ENCODE peak calls at places on chromosomes 6 and 20, in five cellular contexts. One of them, this sample, is unnamed.

GRCh38 chr6:168027521-168027920 is 30.1 kb downstream of the KIF25 start:
- DNase-seq in mammary epithelial cell: no peak
- DNase-seq in anterior cingulate cortex: no peak
- DNase-seq in heart right ventricle: no peak
- DNase-seq in GM12865: no peak
- DNase-seq in this sample: no peak

GRCh38 chr20:46021361-46022359 is 7.4 kb upstream of the SLC12A5 start:
- DNase-seq in mammary epithelial cell: no peak
- DNase-seq in anterior cingulate cortex: peak
- DNase-seq in heart right ventricle: no peak
- DNase-seq in GM12865: peak
- DNase-seq in this sample: no peak

GRCh38 chr6:52307900-52308372 is 23.4 kb upstream of the MCM3 start:
- DNase-seq in mammary epithelial cell: no peak
- DNase-seq in anterior cingulate cortex: no peak
- DNase-seq in heart right ventricle: no peak
- DNase-seq in GM12865: peak
- DNase-seq in this sample: no peak

GRCh38 chr6:25312034-25312620 is 33.0 kb downstream of the CARMIL1 start:
- DNase-seq in mammary epithelial cell: peak
- DNase-seq in anterior cingulate cortex: no peak
- DNase-seq in heart right ventricle: no peak
- DNase-seq in GM12865: no peak
- DNase-seq in this sample: peak

GRCh38 chr6:514396-514973 is 122.9 kb downstream of the IRF4 start:
- DNase-seq in mammary epithelial cell: no peak
- DNase-seq in anterior cingulate cortex: no peak
- DNase-seq in heart right ventricle: no peak
- DNase-seq in GM12865: no peak
- DNase-seq in this sample: no peak

GRCh38 chr6:72963946-72964345 is 261.4 kb downstream of the KHDC1L start:
- DNase-seq in mammary epithelial cell: no peak
- DNase-seq in anterior cingulate cortex: no peak
- DNase-seq in heart right ventricle: no peak
- DNase-seq in GM12865: no peak
- DNase-seq in this sample: no peak

GRCh38 chr6:132544826-132545225 is 6.7 kb downstream of the TAAR9 start:
- DNase-seq in mammary epithelial cell: no peak
- DNase-seq in anterior cingulate cortex: no peak
- DNase-seq in heart right ventricle: no peak
- DNase-seq in GM12865: no peak
- DNase-seq in this sample: no peak

GRCh38 chr20:59086923-59087322 is 44.3 kb upstream of the PRELID3B start:
- DNase-seq in mammary epithelial cell: no peak
- DNase-seq in anterior cingulate cortex: no peak
- DNase-seq in heart right ventricle: no peak
- DNase-seq in GM12865: no peak
- DNase-seq in this sample: no peak

GRCh38 chr6:4778086-4778485 is 1.9 kb downstream of the CDYL start:
- DNase-seq in mammary epithelial cell: peak
- DNase-seq in anterior cingulate cortex: no peak
- DNase-seq in heart right ventricle: no peak
- DNase-seq in GM12865: peak
- DNase-seq in this sample: no peak

GRCh38 chr20:3106658-3107463 is 22.3 kb upstream of the AVP start:
- DNase-seq in mammary epithelial cell: no peak
- DNase-seq in anterior cingulate cortex: no peak
- DNase-seq in heart right ventricle: no peak
- DNase-seq in GM12865: no peak
- DNase-seq in this sample: no peak

GRCh38 chr6:120584111-120584760 is 750.0 kb downstream of the TBC1D32 start:
- DNase-seq in mammary epithelial cell: no peak
- DNase-seq in anterior cingulate cortex: no peak
- DNase-seq in heart right ventricle: no peak
- DNase-seq in GM12865: no peak
- DNase-seq in this sample: no peak

GRCh38 chr6:71585472-71585871 is 296.9 kb downstream of the OGFRL1 start:
- DNase-seq in mammary epithelial cell: no peak
- DNase-seq in anterior cingulate cortex: no peak
- DNase-seq in heart right ventricle: no peak
- DNase-seq in GM12865: no peak
- DNase-seq in this sample: no peak

GRCh38 chr6:34476941-34477340 is 11.1 kb downstream of the PACSIN1 start:
- DNase-seq in mammary epithelial cell: no peak
- DNase-seq in anterior cingulate cortex: no peak
- DNase-seq in heart right ventricle: no peak
- DNase-seq in GM12865: no peak
- DNase-seq in this sample: no peak

GRCh38 chr20:32797160-32797468 is 22.6 kb upstream of the MAPRE1 start:
- DNase-seq in mammary epithelial cell: no peak
- DNase-seq in anterior cingulate cortex: no peak
- DNase-seq in heart right ventricle: no peak
- DNase-seq in GM12865: no peak
- DNase-seq in this sample: no peak

GRCh38 chr6:36722365-36722764 is 24.7 kb downstream of the RAB44 start:
- DNase-seq in mammary epithelial cell: no peak
- DNase-seq in anterior cingulate cortex: no peak
- DNase-seq in heart right ventricle: no peak
- DNase-seq in GM12865: no peak
- DNase-seq in this sample: no peak

GRCh38 chr20:57426831-57427230 is 35.6 kb downstream of the RBM38 start:
- DNase-seq in mammary epithelial cell: no peak
- DNase-seq in anterior cingulate cortex: no peak
- DNase-seq in heart right ventricle: no peak
- DNase-seq in GM12865: no peak
- DNase-seq in this sample: no peak

GRCh38 chr6:10531513-10531912 is 10.4 kb downstream of the GCNT2 start:
- DNase-seq in mammary epithelial cell: no peak
- DNase-seq in anterior cingulate cortex: no peak
- DNase-seq in heart right ventricle: no peak
- DNase-seq in GM12865: peak
- DNase-seq in this sample: no peak

GRCh38 chr6:134026597-134026996 is 25.8 kb downstream of the SLC2A12 start:
- DNase-seq in mammary epithelial cell: peak
- DNase-seq in anterior cingulate cortex: no peak
- DNase-seq in heart right ventricle: no peak
- DNase-seq in GM12865: no peak
- DNase-seq in this sample: no peak

GRCh38 chr20:63955281-63955845 is 853 bp downstream of the UCKL1 start:
- DNase-seq in mammary epithelial cell: no peak
- DNase-seq in anterior cingulate cortex: no peak
- DNase-seq in heart right ventricle: no peak
- DNase-seq in GM12865: peak
- DNase-seq in this sample: peak

GRCh38 chr20:51529027-51529749 is 13.3 kb downstream of the NFATC2 start:
- DNase-seq in mammary epithelial cell: no peak
- DNase-seq in anterior cingulate cortex: no peak
- DNase-seq in heart right ventricle: no peak
- DNase-seq in GM12865: peak
- DNase-seq in this sample: peak

GRCh38 chr6:3744211-3744900 is 7.2 kb downstream of the PXDC1 start:
- DNase-seq in mammary epithelial cell: no peak
- DNase-seq in anterior cingulate cortex: no peak
- DNase-seq in heart right ventricle: no peak
- DNase-seq in GM12865: no peak
- DNase-seq in this sample: peak

GRCh38 chr6:142913036-142913510 is 31.9 kb downstream of the HIVEP2 start:
- DNase-seq in mammary epithelial cell: no peak
- DNase-seq in anterior cingulate cortex: no peak
- DNase-seq in heart right ventricle: no peak
- DNase-seq in GM12865: peak
- DNase-seq in this sample: no peak

GRCh38 chr6:3409699-3410384 is 47.0 kb downstream of the SLC22A23 start:
- DNase-seq in mammary epithelial cell: no peak
- DNase-seq in anterior cingulate cortex: no peak
- DNase-seq in heart right ventricle: no peak
- DNase-seq in GM12865: no peak
- DNase-seq in this sample: no peak

GRCh38 chr6:96066376-96066775 is 50.6 kb downstream of the FUT9 start:
- DNase-seq in mammary epithelial cell: no peak
- DNase-seq in anterior cingulate cortex: no peak
- DNase-seq in heart right ventricle: no peak
- DNase-seq in GM12865: no peak
- DNase-seq in this sample: no peak

GRCh38 chr6:161354241-161354840 is 80.5 kb upstream of the AGPAT4 start:
- DNase-seq in mammary epithelial cell: no peak
- DNase-seq in anterior cingulate cortex: no peak
- DNase-seq in heart right ventricle: no peak
- DNase-seq in GM12865: no peak
- DNase-seq in this sample: no peak

GRCh38 chr6:11270030-11271027 is 37.9 kb upstream of the NEDD9 start:
- DNase-seq in mammary epithelial cell: no peak
- DNase-seq in anterior cingulate cortex: no peak
- DNase-seq in heart right ventricle: no peak
- DNase-seq in GM12865: no peak
- DNase-seq in this sample: no peak

GRCh38 chr6:129500958-129501381 is 209.0 kb downstream of the ARHGAP18 start:
- DNase-seq in mammary epithelial cell: no peak
- DNase-seq in anterior cingulate cortex: no peak
- DNase-seq in heart right ventricle: no peak
- DNase-seq in GM12865: no peak
- DNase-seq in this sample: no peak

GRCh38 chr20:50717974-50718761 is 13.2 kb upstream of the PARD6B start:
- DNase-seq in mammary epithelial cell: no peak
- DNase-seq in anterior cingulate cortex: no peak
- DNase-seq in heart right ventricle: no peak
- DNase-seq in GM12865: no peak
- DNase-seq in this sample: peak

GRCh38 chr6:141484726-141485125 is 648.0 kb upstream of the GJE1 start:
- DNase-seq in mammary epithelial cell: peak
- DNase-seq in anterior cingulate cortex: no peak
- DNase-seq in heart right ventricle: no peak
- DNase-seq in GM12865: peak
- DNase-seq in this sample: peak

GRCh38 chr20:62412194-62413024 is 5.3 kb upstream of the CABLES2 start:
- DNase-seq in mammary epithelial cell: no peak
- DNase-seq in anterior cingulate cortex: no peak
- DNase-seq in heart right ventricle: no peak
- DNase-seq in GM12865: no peak
- DNase-seq in this sample: no peak

GRCh38 chr20:58634818-58635665 is 16.0 kb upstream of the STX16 start:
- DNase-seq in mammary epithelial cell: no peak
- DNase-seq in anterior cingulate cortex: no peak
- DNase-seq in heart right ventricle: no peak
- DNase-seq in GM12865: no peak
- DNase-seq in this sample: no peak

GRCh38 chr20:31606928-31607639 is 2.0 kb downstream of the ID1 start:
- DNase-seq in mammary epithelial cell: peak
- DNase-seq in anterior cingulate cortex: no peak
- DNase-seq in heart right ventricle: peak
- DNase-seq in GM12865: no peak
- DNase-seq in this sample: peak

GRCh38 chr20:41344938-41345728 is 4.5 kb downstream of the LPIN3 start:
- DNase-seq in mammary epithelial cell: no peak
- DNase-seq in anterior cingulate cortex: no peak
- DNase-seq in heart right ventricle: no peak
- DNase-seq in GM12865: no peak
- DNase-seq in this sample: no peak